ENCODE peak calls at places on chromosomes 4 and X, in ten cellular contexts. G is uterus, H is lower lobe of right lung, J is heart right ventricle, K is psoas muscle, Y is hepatocyte, Q is upper lobe of left lung, D is colonic mucosa, V is HepG2, L is PC-3. F is an unnamed sample. For H3K27me3, the result is how much of the 10 kb centered on the place peaks cover.

GRCh38 chr4:680565-680930 is 6.2 kb downstream of the MYL5 start:
- DNase-seq in G (no peak), H (no peak), J (no peak), K (no peak), Y (no peak), Q (no peak), D (no peak), V (no peak), L (peak), F (no peak)

GRCh38 chrX:136689441-136689840 is 41.5 kb downstream of the CD40LG start:
- DNase-seq in G (no peak), H (no peak), J (no peak), K (no peak), Y (no peak), Q (no peak), D (no peak), V (no peak), L (no peak), F (no peak)

GRCh38 chr4:183178201-183178600 is 79.1 kb downstream of the WWC2 start:
- DNase-seq in G (no peak), H (no peak), J (no peak), K (no peak), Y (no peak), Q (no peak), D (no peak), V (no peak), L (no peak), F (no peak)

GRCh38 chrX:55710701-55711100 is 6.8 kb upstream of the RRAGB start:
- DNase-seq in G (peak), H (no peak), J (no peak), K (no peak), Y (no peak), Q (no peak), D (no peak), V (no peak), L (peak), F (no peak)

GRCh38 chrX:149286940-149287349 is 218.2 kb downstream of the IDS start:
- DNase-seq in G (no peak), H (no peak), J (no peak), K (peak), Y (peak), Q (peak), D (peak), V (peak), L (peak), F (peak)

GRCh38 chrX:15349046-15349445 is 13.7 kb upstream of the PIGA start:
- DNase-seq in G (no peak), H (no peak), J (no peak), K (no peak), Y (peak), Q (peak), D (peak), V (peak), L (peak), F (no peak)

GRCh38 chrX:136780738-136781137 is at the start of gene ARHGEF6:
- DNase-seq in G (no peak), H (no peak), J (no peak), K (no peak), Y (no peak), Q (peak), D (no peak), V (no peak), L (peak), F (no peak)

GRCh38 chr4:143642611-143643010 is 57.9 kb downstream of the FREM3 start:
- DNase-seq in G (no peak), H (no peak), J (no peak), K (no peak), Y (no peak), Q (no peak), D (no peak), V (no peak), L (no peak), F (no peak)

GRCh38 chr4:185361872-185362271 is 33.9 kb downstream of the LRP2BP start:
- DNase-seq in G (no peak), H (no peak), J (no peak), K (no peak), Y (no peak), Q (no peak), D (no peak), V (no peak), L (no peak), F (no peak)

GRCh38 chr4:16721618-16722291 is 176.7 kb downstream of the LDB2 start:
- DNase-seq in G (no peak), H (no peak), J (no peak), K (no peak), Y (peak), Q (no peak), D (no peak), V (peak), L (peak), F (no peak)

GRCh38 chr4:74794341-74794801 is at the start of gene BTC:
- DNase-seq in G (peak), H (peak), J (peak), K (peak), Y (peak), Q (peak), D (peak), V (peak), L (peak), F (peak)

DNA sequence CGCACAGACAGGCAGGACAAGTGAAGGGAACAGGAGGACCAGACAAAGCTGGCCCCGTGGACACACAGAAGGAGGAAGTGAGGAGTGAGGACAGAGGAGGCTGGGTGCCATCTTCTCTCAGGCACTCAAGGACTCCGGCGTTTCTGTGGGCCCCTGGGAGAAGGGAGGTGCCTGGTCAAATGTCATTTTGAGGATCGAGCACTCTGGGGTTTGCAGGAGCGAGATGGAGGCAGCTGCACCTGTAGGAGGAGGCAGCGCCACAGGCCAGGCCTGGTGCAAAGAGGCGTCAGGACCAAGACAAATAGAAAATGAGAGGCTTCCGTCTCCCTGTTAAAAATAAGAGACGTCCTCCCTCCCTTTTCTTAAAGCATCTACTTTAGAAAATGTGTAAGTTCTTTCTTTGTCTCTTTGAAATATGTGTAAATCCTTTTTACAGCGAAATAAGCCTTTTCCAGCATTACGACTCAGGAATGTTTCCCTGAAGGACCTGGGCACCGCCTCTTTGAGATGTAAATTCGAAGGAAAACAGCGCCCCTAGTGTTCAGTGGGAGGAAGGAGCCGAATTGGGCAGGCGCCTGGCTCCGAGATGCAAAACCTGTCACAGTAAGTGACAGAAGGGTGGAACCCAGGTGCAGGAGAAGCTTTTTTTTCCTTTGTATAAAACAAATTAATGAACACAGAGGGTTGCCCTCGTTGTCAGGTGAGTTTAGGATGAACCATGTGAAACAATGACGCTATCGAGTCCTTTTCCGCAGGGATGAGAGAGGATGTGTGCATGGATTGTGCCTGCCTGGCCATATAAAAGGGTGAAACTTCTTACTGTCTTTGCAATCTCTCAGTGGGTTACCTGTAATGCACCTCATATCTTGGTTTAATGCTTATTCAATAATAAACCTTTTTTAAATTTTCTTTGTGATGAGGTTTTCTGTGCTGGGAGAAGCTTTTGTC is 1.4 kb upstream of the C4orf50 start:
- DNase-seq in G (peak), H (no peak), J (no peak), K (no peak), Y (peak), Q (no peak), D (peak), V (peak), L (peak), F (peak)
- H3K27me3 ChIP-seq in G (under half), H (under half), J (under half), K (under half), Y (under half), Q (under half), D (under half), V (under half), L (under half), F (under half)

DNA sequence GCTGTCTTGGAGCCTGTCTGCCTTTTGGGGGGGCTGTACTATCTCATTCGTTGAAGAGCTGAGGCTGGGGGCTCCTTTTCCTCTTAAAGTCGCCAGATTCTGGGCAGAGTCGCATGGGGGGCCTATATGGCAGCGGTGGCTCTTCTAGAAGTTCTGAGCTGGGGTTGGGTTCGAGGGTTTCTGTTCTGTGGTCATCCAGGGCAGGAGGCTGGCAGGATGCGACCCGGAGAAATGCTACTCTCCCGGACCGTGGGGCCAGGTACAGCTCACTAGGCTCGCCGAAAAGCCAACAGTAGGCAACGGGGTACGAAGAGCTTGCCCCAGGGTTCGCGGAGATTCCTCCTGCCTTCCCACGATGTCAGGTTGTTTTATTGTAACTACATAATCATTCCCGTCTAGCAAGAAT is 1.9 kb upstream of the CITED1 start:
- DNase-seq in G (no peak), H (no peak), J (no peak), K (no peak), Y (no peak), Q (no peak), D (no peak), V (no peak), L (no peak), F (no peak)
- H3K27me3 ChIP-seq in G (under half), H (under half), J (under half), K (under half), Y (under half), Q (under half), D (half or more), V (half or more), L (under half), F (under half)

GRCh38 chrX:103830848-103831247 is 1.2 kb downstream of the RAB9B start:
- DNase-seq in G (no peak), H (no peak), J (no peak), K (no peak), Y (no peak), Q (no peak), D (no peak), V (no peak), L (no peak), F (no peak)
- H3K27me3 ChIP-seq in G (under half), H (under half), J (under half), K (under half), Y (under half), Q (under half), D (under half), V (under half), L (under half), F (under half)

GRCh38 chr4:133146574-133147198 is 2.4 kb upstream of the PCDH10 start:
- DNase-seq in G (peak), H (no peak), J (peak), K (no peak), Y (peak), Q (no peak), D (no peak), V (peak), L (peak), F (peak)

GRCh38 chr4:133147365-133147821 is 1.7 kb upstream of the PCDH10 start:
- DNase-seq in G (no peak), H (no peak), J (no peak), K (no peak), Y (peak), Q (no peak), D (no peak), V (no peak), L (peak), F (no peak)

GRCh38 chr4:133148690-133149363 is at the start of gene PCDH10:
- DNase-seq in G (peak), H (peak), J (peak), K (peak), Y (peak), Q (peak), D (peak), V (peak), L (peak), F (peak)

GRCh38 chr4:133149364-133149695 is 236 bp downstream of the PCDH10 start:
- DNase-seq in G (no peak), H (no peak), J (no peak), K (no peak), Y (no peak), Q (no peak), D (no peak), V (no peak), L (no peak), F (no peak)

GRCh38 chr4:133147922-133148689 is 988 bp upstream of the PCDH10 start:
- DNase-seq in G (peak), H (no peak), J (peak), K (no peak), Y (peak), Q (no peak), D (no peak), V (no peak), L (peak), F (peak)
- H3K27me3 ChIP-seq in G (under half), H (half or more), J (half or more), K (under half), Y (half or more), Q (under half), D (half or more), V (under half), L (under half), F (under half)

GRCh38 chrX:1477229-1477628 is 24.5 kb upstream of the ASMTL start:
- DNase-seq in G (no peak), H (no peak), J (no peak), K (no peak), Y (no peak), Q (no peak), D (no peak), V (no peak), L (no peak), F (no peak)
- H3K27me3 ChIP-seq in G (under half), H (under half), J (under half), K (under half), Y (under half), Q (under half), D (under half), V (under half), L (under half), F (under half)

DNA sequence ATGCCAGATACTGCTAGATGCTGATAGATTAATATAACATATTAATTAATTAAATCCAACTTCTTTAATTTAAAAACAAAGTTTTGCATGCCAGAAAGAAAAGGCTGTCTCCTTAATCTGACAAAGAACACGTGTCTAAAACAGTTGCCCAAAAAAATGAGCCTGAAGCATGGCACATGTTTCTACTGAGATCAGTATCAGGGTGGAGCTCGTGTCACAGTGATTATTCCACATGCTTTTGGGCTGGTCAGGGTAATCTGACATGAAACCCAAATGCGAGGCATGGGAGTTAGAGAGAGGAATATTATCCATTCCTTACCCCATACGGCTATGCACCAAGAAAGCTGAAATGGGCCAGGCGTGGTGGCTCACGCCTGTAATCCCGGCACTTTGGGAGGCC is 79.4 kb upstream of the ADRA2C start:
- DNase-seq in G (no peak), H (no peak), J (no peak), K (no peak), Y (no peak), Q (no peak), D (no peak), V (no peak), L (no peak), F (no peak)
- H3K27me3 ChIP-seq in G (under half), H (under half), J (under half), K (under half), Y (under half), Q (under half), D (under half), V (half or more), L (under half), F (under half)

GRCh38 chr4:98446499-98447375 is 185.6 kb downstream of the RAP1GDS1 start:
- DNase-seq in G (no peak), H (peak), J (no peak), K (no peak), Y (no peak), Q (peak), D (no peak), V (no peak), L (no peak), F (no peak)

GRCh38 chr4:98447648-98448047 is 186.5 kb downstream of the RAP1GDS1 start:
- DNase-seq in G (no peak), H (no peak), J (no peak), K (no peak), Y (no peak), Q (no peak), D (no peak), V (no peak), L (no peak), F (no peak)

GRCh38 chr4:98448923-98449322 is 187.7 kb downstream of the RAP1GDS1 start:
- DNase-seq in G (no peak), H (no peak), J (peak), K (no peak), Y (no peak), Q (peak), D (no peak), V (no peak), L (no peak), F (no peak)

DNA sequence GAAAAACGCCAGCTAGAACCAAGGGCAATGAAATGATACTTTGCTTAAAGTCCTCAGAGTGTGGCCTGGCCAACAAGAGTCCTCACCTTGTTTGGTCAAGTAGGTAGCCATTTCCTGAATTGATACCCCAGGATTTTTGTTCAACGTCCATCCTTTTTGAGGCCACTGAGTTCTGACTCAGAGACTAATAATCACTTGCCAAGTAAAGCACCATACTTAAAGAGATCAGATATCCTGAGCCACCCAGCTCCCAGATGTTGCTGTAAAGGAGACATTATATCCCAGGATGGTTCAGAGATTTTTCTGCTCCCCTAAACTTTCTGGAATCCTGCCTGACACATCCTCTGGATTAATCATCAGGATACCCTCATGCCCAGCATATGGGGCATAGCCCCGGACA is 190.9 kb downstream of the RAP1GDS1 start:
- DNase-seq in G (no peak), H (no peak), J (no peak), K (no peak), Y (no peak), Q (no peak), D (no peak), V (no peak), L (no peak), F (no peak)
- H3K27me3 ChIP-seq in G (under half), H (under half), J (under half), K (under half), Y (under half), Q (under half), D (under half), V (under half), L (under half), F (under half)

DNA sequence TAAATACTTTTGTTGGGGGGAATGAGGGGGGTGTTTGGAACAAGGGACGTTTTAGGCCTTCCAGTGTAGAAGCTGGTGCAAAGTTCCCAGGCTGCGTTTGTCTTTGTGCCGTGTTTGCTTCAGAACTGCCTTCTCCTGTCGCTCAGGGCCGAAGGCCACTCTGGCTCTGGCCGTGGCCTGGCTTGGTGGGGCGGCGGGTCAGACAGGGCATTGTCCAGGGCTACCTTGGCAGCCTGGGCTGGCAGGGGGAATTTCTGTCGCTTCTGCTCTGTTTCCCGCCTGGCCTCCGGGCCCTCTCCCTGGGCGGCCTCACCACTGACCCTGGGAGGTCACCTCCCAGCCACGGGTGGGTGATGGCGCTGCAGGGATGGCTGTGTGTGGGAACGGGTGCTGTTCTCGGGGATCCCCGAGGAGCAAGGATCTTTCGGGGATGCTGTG is 140.0 kb downstream of the COL4A6 start:
- DNase-seq in G (no peak), H (no peak), J (no peak), K (no peak), Y (no peak), Q (no peak), D (no peak), V (peak), L (no peak), F (no peak)
- H3K27me3 ChIP-seq in G (under half), H (under half), J (under half), K (under half), Y (under half), Q (under half), D (under half), V (under half), L (under half), F (under half)

DNA sequence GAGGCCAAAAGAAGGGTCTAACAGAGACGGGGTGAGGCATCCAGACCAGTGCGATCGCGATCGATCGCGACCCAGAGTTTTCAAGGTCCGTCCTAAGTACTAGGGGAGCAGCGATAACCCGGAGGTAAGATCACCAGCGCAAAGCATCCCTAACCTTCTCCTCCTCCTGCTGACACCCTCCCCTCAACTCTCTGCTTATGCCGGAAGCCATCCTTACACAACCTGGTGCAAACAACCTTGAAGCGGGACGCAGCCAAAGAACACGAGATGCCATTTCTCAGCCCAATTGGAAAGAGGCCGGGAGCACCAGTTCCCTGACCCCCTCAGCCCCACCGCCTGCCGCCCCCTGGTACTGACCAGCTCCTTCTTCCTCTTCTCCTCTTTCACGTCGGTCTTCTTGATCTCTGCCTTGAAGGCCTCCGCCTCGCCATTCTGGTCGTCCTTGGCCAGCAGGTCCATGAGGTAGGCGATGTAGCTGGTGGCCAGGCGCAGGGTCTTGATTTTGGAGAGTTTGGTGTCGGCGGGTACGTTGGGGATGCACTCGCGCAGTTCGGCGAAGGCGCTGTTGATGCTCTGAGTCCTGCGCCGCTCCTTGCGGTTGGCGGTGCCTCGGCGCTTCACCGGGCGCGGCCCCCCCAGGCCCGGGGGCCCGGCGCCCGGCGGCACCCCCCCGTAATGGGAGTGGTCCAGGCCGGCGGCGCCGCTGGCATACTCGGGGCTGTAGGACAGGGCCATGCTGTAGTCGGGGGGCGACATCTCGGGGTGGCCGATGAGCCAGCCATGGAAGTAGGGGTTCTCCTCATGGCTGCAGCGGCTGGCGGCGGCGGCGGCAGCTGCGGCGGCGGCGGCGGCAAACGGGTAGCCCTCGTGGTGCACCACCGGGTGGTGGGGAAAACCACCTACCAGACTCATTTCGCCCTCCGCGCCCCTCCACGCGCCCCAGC is 1.4 kb downstream of the HAND2 start:
- DNase-seq in G (peak), H (no peak), J (peak), K (no peak), Y (no peak), Q (no peak), D (no peak), V (no peak), L (no peak), F (peak)
- H3K27me3 ChIP-seq in G (under half), H (half or more), J (half or more), K (under half), Y (half or more), Q (half or more), D (half or more), V (half or more), L (half or more), F (under half)

F was measured in right cardiac atrium.